ENCODE peak calls at places on chromosomes 12 and 14, in nine cellular contexts. F is GM12864, I is GM10248, N is fibroblast of villous mesenchyme, W is adrenal gland, X is pancreas, Q is psoas muscle, H is AG09319, B is progenitor cell of endocrine pancreas. D is an unnamed sample.

GRCh38 chr12:52663420-52663819 is 11.4 kb upstream of the KRT2 start:
- DNase-seq in F (no peak), I (no peak), N (no peak), W (no peak), X (no peak), Q (no peak), H (no peak), B (no peak), D (no peak)

GRCh38 chr14:73784065-73784987 is 67.3 kb upstream of the PTGR2 start:
- DNase-seq in F (no peak), I (no peak), N (peak), W (no peak), X (peak), Q (no peak), H (no peak), B (no peak), D (no peak)

GRCh38 chr14:32648434-32648833 is 290.2 kb upstream of the NPAS3 start:
- DNase-seq in F (no peak), I (no peak), N (peak), W (no peak), X (no peak), Q (no peak), H (peak), B (no peak), D (no peak)

GRCh38 chr14:91872011-91872476 is 4.7 kb upstream of the TC2N start:
- DNase-seq in F (no peak), I (peak), N (no peak), W (no peak), X (peak), Q (no peak), H (no peak), B (no peak), D (no peak)

GRCh38 chr12:28569698-28570411 is 379.6 kb downstream of the CCDC91 start:
- DNase-seq in F (no peak), I (no peak), N (peak), W (no peak), X (no peak), Q (no peak), H (peak), B (no peak), D (no peak)

GRCh38 chr12:96886998-96887677 is 19.9 kb upstream of the NEDD1 start:
- DNase-seq in F (no peak), I (no peak), N (peak), W (no peak), X (no peak), Q (no peak), H (no peak), B (no peak), D (no peak)

GRCh38 chr12:52715416-52715815 is 12.1 kb upstream of the KRT77 start:
- DNase-seq in F (no peak), I (no peak), N (no peak), W (no peak), X (no peak), Q (no peak), H (no peak), B (peak), D (no peak)

GRCh38 chr12:11891350-11892064 is 179.2 kb upstream of the BCL2L14 start:
- DNase-seq in F (no peak), I (no peak), N (no peak), W (no peak), X (no peak), Q (no peak), H (no peak), B (no peak), D (no peak)

GRCh38 chr12:93010461-93010860 is 81.4 kb upstream of the EEA1 start:
- DNase-seq in F (no peak), I (no peak), N (no peak), W (no peak), X (no peak), Q (no peak), H (no peak), B (no peak), D (no peak)

GRCh38 chr14:21526672-21527319 is 650 bp upstream of the SALL2 start:
- DNase-seq in F (no peak), I (peak), N (no peak), W (no peak), X (no peak), Q (no peak), H (no peak), B (no peak), D (no peak)

GRCh38 chr12:63323942-63324341 is 172.9 kb upstream of the AVPR1A start:
- DNase-seq in F (no peak), I (no peak), N (no peak), W (no peak), X (no peak), Q (no peak), H (no peak), B (no peak), D (no peak)

GRCh38 chr12:47850153-47851084 is 30.7 kb upstream of the HDAC7 start:
- DNase-seq in F (no peak), I (no peak), N (peak), W (no peak), X (no peak), Q (no peak), H (no peak), B (no peak), D (no peak)

GRCh38 chr14:53793790-53794560 is 162.7 kb downstream of the BMP4 start:
- DNase-seq in F (no peak), I (no peak), N (no peak), W (no peak), X (no peak), Q (peak), H (no peak), B (no peak), D (no peak)

GRCh38 chr14:100688598-100689499 is 37.8 kb upstream of the DLK1 start:
- DNase-seq in F (no peak), I (no peak), N (peak), W (no peak), X (no peak), Q (no peak), H (no peak), B (no peak), D (no peak)

GRCh38 chr12:120998435-120998834 is 17.9 kb downstream of the C12orf43 start:
- DNase-seq in F (no peak), I (no peak), N (no peak), W (no peak), X (no peak), Q (no peak), H (no peak), B (no peak), D (no peak)

GRCh38 chr12:118035194-118036041 is 18.9 kb downstream of the RFC5 start:
- DNase-seq in F (peak), I (peak), N (no peak), W (no peak), X (no peak), Q (no peak), H (no peak), B (no peak), D (no peak)

GRCh38 chr12:112977641-112978040 is 678 bp upstream of the OAS2 start:
- DNase-seq in F (no peak), I (no peak), N (no peak), W (no peak), X (no peak), Q (no peak), H (no peak), B (no peak), D (no peak)

GRCh38 chr14:50025776-50026175 is 90.6 kb downstream of the VCPKMT start:
- DNase-seq in F (no peak), I (no peak), N (no peak), W (peak), X (no peak), Q (no peak), H (no peak), B (no peak), D (no peak)

GRCh38 chr12:108616941-108617858 is 16.5 kb downstream of the SELPLG start:
- DNase-seq in F (peak), I (peak), N (peak), W (peak), X (no peak), Q (no peak), H (no peak), B (no peak), D (no peak)

GRCh38 chr14:66624319-66624937 is 116.5 kb downstream of the GPHN start:
- DNase-seq in F (peak), I (peak), N (peak), W (peak), X (peak), Q (peak), H (peak), B (peak), D (no peak)

GRCh38 chr12:124470806-124471205 is 96.6 kb downstream of the NCOR2 start:
- DNase-seq in F (no peak), I (no peak), N (no peak), W (no peak), X (no peak), Q (no peak), H (no peak), B (no peak), D (no peak)

GRCh38 chr12:89134213-89134770 is 218.0 kb downstream of the DUSP6 start:
- DNase-seq in F (no peak), I (no peak), N (no peak), W (no peak), X (no peak), Q (no peak), H (no peak), B (no peak), D (no peak)

GRCh38 chr14:52862652-52863338 is 71.4 kb upstream of the GNPNAT1 start:
- DNase-seq in F (no peak), I (no peak), N (peak), W (no peak), X (no peak), Q (no peak), H (no peak), B (no peak), D (no peak)

GRCh38 chr12:40693503-40693863 is 1.2 kb downstream of the CNTN1 start:
- DNase-seq in F (no peak), I (no peak), N (no peak), W (peak), X (no peak), Q (peak), H (no peak), B (no peak), D (no peak)

GRCh38 chr12:95838125-95838524 is 20.6 kb upstream of the SNRPF start:
- DNase-seq in F (no peak), I (no peak), N (peak), W (no peak), X (no peak), Q (no peak), H (peak), B (no peak), D (no peak)

DNA sequence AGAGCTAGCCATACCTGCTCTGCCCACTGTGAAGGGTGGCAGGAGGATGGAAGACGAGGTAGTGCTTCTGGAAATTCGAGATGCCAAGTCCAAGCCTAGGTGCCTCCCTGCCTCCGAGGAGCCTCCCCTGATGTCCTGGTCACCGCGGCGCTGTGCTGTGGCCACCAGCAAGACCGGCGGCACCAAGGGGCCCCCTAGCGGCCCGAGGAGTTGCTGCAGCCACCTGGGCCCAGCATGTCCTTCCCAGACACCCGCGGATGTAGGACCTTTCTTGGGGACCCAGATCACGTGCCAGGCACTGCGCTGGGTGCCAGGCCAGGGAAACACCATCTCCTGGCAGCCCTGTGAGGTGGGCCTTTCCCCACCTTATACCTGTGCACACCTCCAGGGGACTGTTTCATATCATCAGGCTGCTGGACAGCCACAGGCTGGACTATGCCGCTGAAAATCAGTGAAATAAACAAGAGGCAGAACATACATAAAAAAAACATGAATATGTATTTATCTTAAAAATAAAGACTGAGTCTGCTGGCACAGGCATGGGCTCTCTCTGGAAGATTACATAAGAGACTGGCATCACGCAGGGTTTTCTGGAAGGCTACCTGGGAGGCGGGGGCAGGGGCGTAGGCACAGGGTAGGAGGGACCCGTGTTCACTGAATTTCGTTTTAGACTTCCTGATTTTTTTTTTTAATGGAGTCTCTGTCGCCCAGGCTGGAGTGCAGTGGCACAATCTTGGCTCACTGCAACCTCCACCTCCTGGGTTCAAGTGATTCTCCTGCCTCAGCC is 15.9 kb upstream of the HHIPL1 start:
- DNase-seq in F (no peak), I (peak), N (peak), W (peak), X (peak), Q (peak), H (no peak), B (peak), D (peak)
- TF ChIP-seq CTCF in F (peak), I (peak), N (peak), W (peak), X (peak), Q (peak), H (peak), B (peak), D (peak)

DNA sequence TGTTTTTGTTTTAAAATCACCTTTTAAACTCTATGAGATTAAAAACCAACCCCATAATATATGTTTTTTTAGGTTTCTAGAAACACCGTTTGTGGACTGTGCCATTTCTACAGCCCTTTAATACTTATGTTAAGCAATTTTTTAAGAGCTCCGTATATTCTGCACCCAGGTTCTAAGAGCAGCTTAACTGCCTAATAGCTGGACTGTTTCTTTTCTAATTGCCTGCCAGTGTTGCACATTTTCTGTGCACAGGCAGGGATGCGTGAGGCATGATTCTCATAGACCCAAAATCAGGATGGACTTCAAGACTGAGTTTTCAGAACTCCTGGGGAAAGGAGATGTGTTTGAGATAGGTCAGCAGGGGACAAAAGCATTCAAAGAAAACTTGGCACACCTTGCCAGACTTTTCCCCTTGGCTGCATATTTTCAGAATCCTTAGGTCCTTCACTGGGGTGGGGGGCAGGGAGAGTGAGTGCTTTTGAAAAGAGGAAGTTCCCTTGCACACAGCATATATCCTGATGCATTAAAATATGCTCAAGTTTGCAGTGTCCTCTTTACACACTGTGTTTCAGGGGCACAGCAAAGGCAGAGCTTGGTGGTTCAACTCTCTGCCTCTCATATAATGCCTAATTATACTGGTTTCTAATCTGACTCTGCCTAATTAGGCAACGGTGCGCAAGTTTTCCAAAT is 27.9 kb downstream of the TMEM30B start:
- DNase-seq in F (no peak), I (no peak), N (no peak), W (no peak), X (no peak), Q (no peak), H (no peak), B (no peak), D (no peak)
- TF ChIP-seq CTCF in F (no peak), I (no peak), N (no peak), W (no peak), X (peak), Q (no peak), H (no peak), B (no peak), D (no peak)

DNA sequence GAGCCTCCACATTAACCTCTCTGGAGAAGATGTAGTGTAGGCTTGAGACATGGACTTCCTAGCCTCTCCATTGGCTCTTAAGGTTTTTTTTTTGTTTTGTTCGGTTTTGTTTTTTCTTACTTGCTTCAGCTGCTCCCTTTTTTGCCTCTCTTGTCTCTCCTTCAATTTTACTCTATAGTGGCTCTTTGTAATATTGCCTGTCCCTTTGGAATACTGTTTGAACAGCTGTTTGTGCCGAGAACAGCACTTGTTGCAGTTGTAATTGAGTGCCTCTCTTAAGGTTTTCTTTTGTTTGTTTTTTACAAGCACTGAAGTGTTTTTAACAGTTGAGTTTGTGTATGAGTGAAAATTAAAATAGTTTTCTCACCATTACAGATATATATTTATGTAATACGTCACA is 567.7 kb downstream of the LRFN5 start:
- DNase-seq in F (no peak), I (no peak), N (no peak), W (no peak), X (no peak), Q (no peak), H (no peak), B (no peak), D (no peak)
- TF ChIP-seq CTCF in F (no peak), I (no peak), N (no peak), W (no peak), X (no peak), Q (no peak), H (no peak), B (no peak), D (no peak)

GRCh38 chr12:25960926-25961325 is 2.4 kb downstream of the RASSF8 start:
- DNase-seq in F (no peak), I (no peak), N (peak), W (no peak), X (no peak), Q (no peak), H (no peak), B (no peak), D (no peak)

GRCh38 chr12:25957898-25958253 is 606 bp upstream of the RASSF8 start:
- DNase-seq in F (no peak), I (no peak), N (peak), W (no peak), X (no peak), Q (no peak), H (no peak), B (no peak), D (no peak)

GRCh38 chr12:25960176-25960575 is 1.7 kb downstream of the RASSF8 start:
- DNase-seq in F (no peak), I (no peak), N (peak), W (peak), X (no peak), Q (no peak), H (no peak), B (no peak), D (no peak)

GRCh38 chr12:25959069-25959961 is 833 bp downstream of the RASSF8 start:
- DNase-seq in F (no peak), I (peak), N (peak), W (peak), X (peak), Q (peak), H (peak), B (peak), D (peak)

DNA sequence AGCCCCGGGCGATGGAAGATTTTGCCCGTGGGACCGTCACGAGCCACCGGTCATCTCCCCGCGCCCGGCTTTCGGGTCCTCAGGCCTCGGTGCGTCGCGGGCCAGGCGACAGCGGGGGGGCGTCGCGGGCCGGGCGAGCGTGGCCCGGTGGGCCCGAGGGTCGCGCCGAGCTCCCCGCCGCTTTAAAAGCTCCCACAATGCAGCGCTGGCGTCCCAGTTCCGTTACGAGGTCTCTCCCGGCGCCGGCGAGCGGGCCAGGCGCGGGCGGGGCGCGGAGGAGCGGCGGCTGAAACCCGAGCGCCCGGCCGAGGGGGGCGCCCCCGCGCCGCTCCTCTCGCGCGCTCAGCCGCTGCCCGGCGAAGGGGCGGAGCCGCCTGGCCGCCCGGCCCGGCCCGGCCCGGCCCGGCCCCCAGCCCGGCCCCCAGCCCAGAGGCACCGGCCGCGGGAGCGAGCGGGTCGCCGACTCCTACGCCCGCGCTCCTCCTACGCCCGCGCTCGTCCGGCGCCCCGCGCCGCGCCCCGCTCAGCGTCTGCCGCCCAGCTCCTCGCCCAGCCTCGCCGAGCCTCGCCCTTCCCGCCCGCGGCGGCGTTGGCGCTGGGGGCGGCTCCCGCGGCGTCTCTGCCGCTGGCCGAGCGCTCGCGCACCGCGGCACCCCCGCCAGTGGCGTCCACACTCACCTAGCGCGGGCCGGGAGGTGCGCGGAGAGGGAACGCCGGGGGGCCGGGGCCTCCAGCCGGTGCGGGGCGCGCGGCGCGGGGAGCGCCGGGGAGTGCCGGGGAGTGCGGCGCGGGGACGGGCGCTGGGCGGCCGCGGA is at the start of gene RASSF8:
- DNase-seq in F (no peak), I (peak), N (peak), W (peak), X (peak), Q (peak), H (peak), B (peak), D (peak)
- TF ChIP-seq CTCF in F (no peak), I (peak), N (no peak), W (peak), X (no peak), Q (no peak), H (no peak), B (peak), D (no peak)

GRCh38 chr12:50147281-50147680 is 19.9 kb downstream of the CERS5 start:
- DNase-seq in F (no peak), I (no peak), N (no peak), W (no peak), X (no peak), Q (no peak), H (no peak), B (no peak), D (no peak)

GRCh38 chr12:50145439-50145838 is 21.7 kb downstream of the CERS5 start:
- DNase-seq in F (no peak), I (no peak), N (no peak), W (no peak), X (no peak), Q (no peak), H (no peak), B (no peak), D (no peak)

DNA sequence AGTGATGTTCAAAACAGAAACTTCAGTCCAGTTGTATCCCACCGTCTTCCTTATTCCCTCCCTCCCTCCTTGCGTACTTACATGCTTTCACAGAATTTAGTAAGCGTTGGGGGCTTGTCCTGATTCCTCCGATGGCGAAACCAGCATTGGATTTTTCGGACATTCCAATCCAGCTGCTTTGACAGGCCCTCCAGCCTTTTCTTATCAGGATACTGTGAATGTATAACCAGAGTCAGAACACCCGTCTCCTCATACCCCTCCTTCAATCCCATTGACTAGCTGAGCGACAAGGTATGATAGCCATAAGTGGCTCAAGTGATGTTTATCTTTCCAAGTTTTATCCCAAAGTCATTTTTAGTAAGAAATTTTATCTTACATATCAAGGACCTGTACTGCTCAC is 24.2 kb downstream of the CERS5 start:
- DNase-seq in F (no peak), I (no peak), N (no peak), W (no peak), X (no peak), Q (no peak), H (no peak), B (no peak), D (no peak)
- TF ChIP-seq CTCF in F (no peak), I (no peak), N (no peak), W (no peak), X (no peak), Q (no peak), H (no peak), B (no peak), D (no peak)

D was measured in osteocyte.